ENCODE peak calls at places on chromosome 4, in five cellular contexts. S is IMR-90, H is H4, G is uterus, X is fibroblast of lung. W is an unnamed sample.

GRCh38 chr4:3461515-3462291 is 1.4 kb upstream of the DOK7 start:
- DNase-seq in X (no peak), H (peak), S (no peak), G (no peak), W (no peak)

GRCh38 chr4:151434183-151434860 is 25.3 kb downstream of the FHIP1A start:
- DNase-seq in S (peak), X (no peak), H (no peak), G (no peak), W (no peak)

GRCh38 chr4:11904991-11905760 is 476.5 kb upstream of the HS3ST1 start:
- DNase-seq in H (no peak), X (no peak), G (no peak), S (no peak), W (no peak)

GRCh38 chr4:143921160-143921559 is 15.8 kb upstream of the GYPE start:
- DNase-seq in X (no peak), H (no peak), G (no peak), S (no peak), W (no peak)

GRCh38 chr4:71732706-71733105 is 51.2 kb downstream of the GC start:
- DNase-seq in X (peak), G (no peak), H (peak), S (peak), W (peak)

GRCh38 chr4:99090511-99090910 is 1.9 kb upstream of the ADH5 start:
- DNase-seq in H (no peak), G (no peak), X (peak), S (peak), W (no peak)

GRCh38 chr4:37882665-37883296 is 8.1 kb upstream of the TBC1D1 start:
- DNase-seq in G (no peak), X (no peak), H (no peak), S (no peak), W (no peak)

GRCh38 chr4:2048831-2049230 is 10.3 kb upstream of the NAT8L start:
- DNase-seq in G (no peak), S (no peak), H (peak), X (no peak), W (no peak)

GRCh38 chr4:189177130-189177529 is 763.5 kb upstream of the FRG1 start:
- DNase-seq in H (peak), S (peak), G (no peak), X (no peak), W (no peak)

GRCh38 chr4:138259801-138260200 is 17.7 kb upstream of the SLC7A11 start:
- DNase-seq in G (no peak), H (peak), X (peak), S (peak), W (peak)

GRCh38 chr4:15005474-15006115 is 3.3 kb downstream of the CPEB2 start:
- DNase-seq in S (no peak), X (no peak), H (no peak), G (no peak), W (no peak)

GRCh38 chr4:161937596-161937995 is 226.2 kb downstream of the FSTL5 start:
- DNase-seq in H (no peak), G (no peak), S (no peak), X (no peak), W (no peak)

GRCh38 chr4:164959896-164960295 is 17.6 kb downstream of the TRIM61 start:
- DNase-seq in S (peak), H (peak), X (peak), G (no peak), W (no peak)

GRCh38 chr4:1660948-1661677 is 23.0 kb downstream of the FAM53A start:
- DNase-seq in H (no peak), S (no peak), G (no peak), X (no peak), W (no peak)

GRCh38 chr4:26558166-26558895 is 25.6 kb upstream of the TBC1D19 start:
- DNase-seq in S (no peak), G (no peak), X (no peak), H (no peak), W (no peak)

GRCh38 chr4:100644150-100644549 is 126.3 kb upstream of the EMCN start:
- DNase-seq in S (no peak), G (no peak), H (no peak), X (no peak), W (no peak)

GRCh38 chr4:182103614-182104319 is 139.4 kb upstream of the TENM3 start:
- DNase-seq in X (no peak), G (no peak), S (no peak), H (no peak), W (no peak)

GRCh38 chr4:8506373-8507250 is 66.0 kb downstream of the TRMT44 start:
- DNase-seq in X (peak), G (peak), H (no peak), S (peak), W (no peak)

GRCh38 chr4:175470141-175470540 is 341.9 kb downstream of the GPM6A start:
- DNase-seq in X (no peak), G (no peak), S (peak), H (no peak), W (peak)

GRCh38 chr4:100372432-100372831 is 145.4 kb downstream of the EMCN start:
- DNase-seq in G (no peak), S (no peak), H (no peak), X (no peak), W (no peak)

GRCh38 chr4:108303488-108304177 is 134.9 kb upstream of the LEF1 start:
- DNase-seq in X (peak), H (peak), G (no peak), S (peak), W (peak)

GRCh38 chr4:112448211-112448745 is 67.7 kb downstream of the NEUROG2 start:
- DNase-seq in G (no peak), H (no peak), S (peak), X (no peak), W (peak)

GRCh38 chr4:89753601-89754066 is 83.3 kb downstream of the SNCA start:
- DNase-seq in S (peak), G (no peak), X (peak), H (peak), W (peak)

GRCh38 chr4:147682755-147683154 is 1.2 kb downstream of the PRMT9 start:
- DNase-seq in S (peak), H (no peak), X (peak), G (no peak), W (peak)

GRCh38 chr4:55356991-55357461 is 11.0 kb downstream of the SRD5A3 start:
- DNase-seq in G (no peak), X (peak), H (peak), S (peak), W (no peak)

GRCh38 chr4:185657699-185658098 is 122.4 kb upstream of the PDLIM3 start:
- DNase-seq in X (no peak), S (no peak), G (no peak), H (no peak), W (no peak)